ENCODE peak calls at places on chromosomes 3 and 15, in seven cellular contexts. L is B cell, X is right atrium auricular region, V is neural crest cell, S is fibroblast of pulmonary artery, Z is ovary, K is lower leg skin. O is an unnamed sample.

GRCh38 chr15:68335251-68335650 is 57.7 kb downstream of the FEM1B start:
- DNase-seq in K (no peak), X (no peak), Z (no peak), L (no peak), S (no peak), V (no peak), O (peak)

GRCh38 chr3:14528081-14528480 is 12.1 kb downstream of the GRIP2 start:
- DNase-seq in Z (no peak), V (no peak), X (no peak), K (no peak), S (no peak), L (no peak), O (no peak)

GRCh38 chr3:134242649-134243637 is 7.7 kb downstream of the RYK start:
- DNase-seq in V (no peak), X (no peak), Z (no peak), K (peak), S (peak), L (no peak), O (no peak)

GRCh38 chr3:125045965-125046364 is 9.8 kb downstream of the HEG1 start:
- DNase-seq in X (no peak), K (no peak), Z (no peak), V (no peak), L (no peak), S (peak), O (no peak)

GRCh38 chr3:133578548-133579191 is 5.2 kb downstream of the CDV3 start:
- DNase-seq in S (peak), L (no peak), X (peak), V (no peak), K (no peak), Z (no peak), O (no peak)

GRCh38 chr15:59170295-59170881 is 36.3 kb upstream of the LDHAL6B start:
- DNase-seq in Z (no peak), K (peak), X (no peak), S (peak), V (no peak), L (no peak), O (no peak)

GRCh38 chr3:16174976-16175901 is 759 bp downstream of the GALNT15 start:
- DNase-seq in V (no peak), Z (no peak), K (no peak), L (no peak), S (no peak), X (no peak), O (no peak)

GRCh38 chr15:74889390-74889881 is 406 bp upstream of the MPI start:
- DNase-seq in X (peak), K (no peak), Z (peak), S (peak), V (peak), L (no peak), O (no peak)

GRCh38 chr3:158768881-158769518 is 32.9 kb upstream of the MFSD1 start:
- DNase-seq in Z (peak), K (peak), S (peak), V (no peak), X (no peak), L (no peak), O (no peak)

GRCh38 chr3:4633078-4634004 is 140.2 kb downstream of the ITPR1 start:
- DNase-seq in S (peak), Z (no peak), X (no peak), K (no peak), V (no peak), L (no peak), O (no peak)

GRCh38 chr3:161310649-161311423 is 60.5 kb downstream of the SPTSSB start:
- DNase-seq in V (no peak), K (no peak), S (no peak), Z (no peak), L (no peak), X (no peak), O (no peak)

GRCh38 chr15:93072440-93073394 is 16.3 kb downstream of the RGMA start:
- DNase-seq in X (peak), K (no peak), Z (peak), L (no peak), V (peak), S (peak), O (peak)

GRCh38 chr3:23620616-23621015 is 185.1 kb upstream of the UBE2E1 start:
- DNase-seq in Z (no peak), X (no peak), K (no peak), L (no peak), V (no peak), S (no peak), O (no peak)

GRCh38 chr15:31857194-31857593 is 173.1 kb upstream of the CHRNA7 start:
- DNase-seq in S (no peak), X (no peak), V (no peak), Z (no peak), L (no peak), K (no peak), O (peak)

GRCh38 chr15:88894819-88895767 is at the start of gene HAPLN3:
- DNase-seq in S (peak), X (no peak), V (peak), K (no peak), L (no peak), Z (peak), O (no peak)

GRCh38 chr3:190870125-190870524 is 7.6 kb upstream of the GMNC start:
- DNase-seq in K (no peak), X (no peak), Z (no peak), V (no peak), S (no peak), L (no peak), O (no peak)

GRCh38 chr3:97670952-97671351 is 93.6 kb upstream of the ARL6 start:
- DNase-seq in X (no peak), L (no peak), S (no peak), V (no peak), K (no peak), Z (no peak), O (no peak)

GRCh38 chr3:37492977-37493471 is 318.6 kb upstream of the LRRFIP2 start:
- DNase-seq in X (no peak), V (no peak), K (no peak), S (peak), L (no peak), Z (no peak), O (no peak)

GRCh38 chr3:126510323-126510910 is 7.2 kb downstream of the UROC1 start:
- DNase-seq in K (no peak), Z (no peak), L (no peak), X (no peak), S (no peak), V (no peak), O (no peak)

GRCh38 chr15:44468713-44469385 is 41.4 kb downstream of the CTDSPL2 start:
- DNase-seq in V (no peak), S (peak), L (no peak), Z (no peak), K (no peak), X (no peak), O (no peak)

GRCh38 chr15:72783563-72784232 is at the start of gene ADPGK:
- DNase-seq in K (peak), L (peak), S (peak), X (peak), Z (peak), V (peak), O (peak)

GRCh38 chr15:81225161-81225671 is 28.5 kb downstream of the IL16 start:
- DNase-seq in S (no peak), L (no peak), V (no peak), K (peak), X (peak), Z (no peak), O (peak)

GRCh38 chr3:78048698-78049097 is 1008.8 kb downstream of the ROBO2 start:
- DNase-seq in S (no peak), X (no peak), Z (no peak), L (no peak), V (no peak), K (no peak), O (no peak)

GRCh38 chr3:178320481-178321352 is 215.5 kb upstream of the KCNMB2 start:
- DNase-seq in X (peak), Z (no peak), S (peak), K (no peak), L (no peak), V (no peak), O (no peak)

GRCh38 chr3:73433681-73434080 is 191.1 kb downstream of the PDZRN3 start:
- DNase-seq in L (no peak), X (no peak), V (no peak), S (no peak), Z (no peak), K (no peak), O (no peak)

GRCh38 chr3:189195302-189195701 is 23.5 kb downstream of the TPRG1 start:
- DNase-seq in Z (no peak), V (no peak), S (no peak), K (no peak), X (no peak), L (no peak), O (no peak)

GRCh38 chr15:68587769-68588385 is 9.1 kb downstream of the CORO2B start:
- DNase-seq in Z (peak), S (no peak), V (no peak), K (no peak), X (no peak), L (no peak), O (no peak)

GRCh38 chr15:84606653-84607120 is 5.9 kb downstream of the ZSCAN2 start:
- DNase-seq in S (no peak), V (no peak), L (no peak), K (no peak), X (no peak), Z (no peak), O (no peak)

GRCh38 chr15:95912728-95913127 is 417.8 kb upstream of the NR2F2 start:
- DNase-seq in S (no peak), Z (no peak), K (no peak), X (no peak), L (no peak), V (no peak), O (no peak)

GRCh38 chr3:194367992-194368841 is 1.3 kb downstream of the LRRC15 start:
- DNase-seq in Z (no peak), K (peak), S (no peak), L (no peak), V (no peak), X (no peak), O (no peak)

GRCh38 chr3:142904639-142905441 is 16.0 kb upstream of the PCOLCE2 start:
- DNase-seq in V (no peak), K (no peak), S (peak), L (no peak), X (peak), Z (no peak), O (no peak)

GRCh38 chr3:71725279-71725991 is at the start of gene EIF4E3:
- DNase-seq in Z (peak), X (no peak), L (no peak), K (no peak), S (peak), V (peak), O (no peak)

GRCh38 chr3:129549006-129549800 is 6.2 kb downstream of the H1-8 start:
- DNase-seq in Z (no peak), X (no peak), V (no peak), L (no peak), S (peak), K (no peak), O (no peak)

GRCh38 chr3:123031051-123031450 is 3.5 kb upstream of the SEMA5B start:
- DNase-seq in X (no peak), S (no peak), L (no peak), V (no peak), K (no peak), Z (no peak), O (no peak)

GRCh38 chr3:183094711-183095110 is 4.6 kb downstream of the MCCC1 start:
- DNase-seq in X (no peak), V (no peak), S (no peak), Z (no peak), L (no peak), K (no peak), O (no peak)

GRCh38 chr3:183098538-183099025 is 714 bp downstream of the MCCC1 start:
- DNase-seq in K (no peak), S (no peak), L (no peak), X (no peak), Z (no peak), V (no peak), O (no peak)

GRCh38 chr3:183100376-183100775 is 1.1 kb upstream of the MCCC1 start:
- DNase-seq in V (no peak), L (no peak), Z (no peak), X (no peak), K (no peak), S (no peak), O (no peak)

GRCh38 chr3:183099838-183100204 is 525 bp upstream of the MCCC1 start:
- DNase-seq in S (no peak), X (no peak), L (no peak), Z (no peak), K (no peak), V (no peak), O (no peak)

DNA sequence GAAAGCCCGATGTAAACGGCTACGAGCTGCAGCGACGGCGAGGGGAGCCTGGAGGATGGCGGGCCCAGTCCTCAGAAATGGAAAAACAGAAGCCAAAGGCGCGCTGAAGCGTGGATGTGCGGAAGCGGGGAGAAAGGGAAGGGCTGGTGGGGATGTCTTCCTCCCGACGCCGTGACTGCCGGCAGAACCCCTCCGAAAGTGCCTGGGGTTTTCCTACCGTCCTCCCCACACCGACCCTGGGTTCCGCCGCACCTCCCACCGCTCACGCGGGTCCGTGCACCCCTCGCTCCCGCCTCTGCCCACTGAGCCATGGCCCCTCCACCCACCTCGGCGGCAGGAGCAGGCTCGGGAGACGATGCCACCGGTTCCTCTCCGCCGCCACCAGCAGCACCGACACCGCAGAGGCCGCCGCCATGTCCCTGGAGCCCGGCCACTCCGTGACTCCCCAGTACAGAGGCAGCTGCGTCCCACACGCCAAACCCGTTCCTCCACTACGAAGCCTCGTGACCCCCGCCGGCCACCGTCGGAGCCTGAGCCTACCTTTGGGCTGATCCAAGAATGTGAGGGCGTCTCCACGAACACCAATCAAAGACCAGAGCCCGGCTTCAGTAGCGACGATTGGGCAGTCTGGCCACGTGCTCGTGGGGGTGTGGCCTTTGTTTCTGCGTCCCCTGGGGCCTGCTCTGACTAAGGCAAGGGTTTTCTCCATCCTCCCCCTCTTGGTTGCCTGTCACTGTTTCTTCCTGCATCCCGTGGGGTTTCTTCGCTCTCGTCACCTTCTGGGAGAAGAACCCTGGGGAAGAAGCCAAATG is at the start of gene MCCC1:
- DNase-seq in S (peak), K (peak), Z (peak), V (peak), X (peak), L (peak), O (peak)
- TF ChIP-seq CTCF in S (no peak), K (no peak), Z (no peak), V (no peak), X (no peak), L (no peak), O (no peak)

GRCh38 chr15:63003836-63004610 is 38.5 kb upstream of the TPM1 start:
- DNase-seq in L (no peak), X (no peak), K (no peak), V (no peak), Z (no peak), S (no peak), O (no peak)
- TF ChIP-seq CTCF in L (no peak), X (no peak), K (no peak), V (no peak), Z (no peak), S (no peak), O (peak)

GRCh38 chr3:136949708-136950107 is 8.1 kb upstream of the IL20RB start:
- DNase-seq in Z (no peak), L (no peak), V (no peak), K (no peak), X (no peak), S (peak), O (no peak)
- TF ChIP-seq CTCF in Z (no peak), L (no peak), V (no peak), K (no peak), X (no peak), S (peak), O (peak)

GRCh38 chr15:90886291-90886614 is 1.9 kb downstream of the FES start:
- DNase-seq in V (no peak), S (no peak), K (no peak), L (no peak), Z (peak), X (no peak), O (no peak)
- TF ChIP-seq CTCF in V (peak), S (no peak), K (no peak), L (peak), Z (no peak), X (no peak), O (no peak)

O was measured in osteocyte.